ENCODE peak calls at places on chromosomes 2 and 18, in eight cellular contexts. Q is activated CD8-positive, alpha-beta memory T cell treated with anti-CD3 and anti-CD28 coated beads for 48 hours; I is anterior cingulate cortex; Z is RWPE1; G is Ammon's horn; T is hippocampal formation; X is psoas muscle; V is T-cell. H is an unnamed sample.

GRCh38 chr2:226001716-226002115 is 602.2 kb downstream of the NYAP2 start:
- DNase-seq in Q (no peak), I (no peak), Z (no peak), G (no peak), T (no peak), X (no peak), V (no peak), H (no peak)

GRCh38 chr2:169001116-169001815 is 29.9 kb downstream of the ABCB11 start:
- DNase-seq in Q (no peak), I (no peak), Z (no peak), G (no peak), T (no peak), X (no peak), V (no peak), H (no peak)

GRCh38 chr2:240902615-240903041 is 3.5 kb upstream of the CROCC2 start:
- DNase-seq in Q (no peak), I (no peak), Z (no peak), G (no peak), T (no peak), X (no peak), V (no peak), H (no peak)

GRCh38 chr2:191675807-191676667 is 1.9 kb upstream of the NABP1 start:
- DNase-seq in Q (no peak), I (no peak), Z (no peak), G (peak), T (no peak), X (peak), V (peak), H (no peak)

GRCh38 chr2:231642631-231643493 is 50.2 kb downstream of the TEX44 start:
- DNase-seq in Q (peak), I (peak), Z (peak), G (peak), T (no peak), X (peak), V (no peak), H (peak)

GRCh38 chr2:28869494-28870145 is 489 bp downstream of the TRMT61B start:
- DNase-seq in Q (no peak), I (no peak), Z (peak), G (peak), T (no peak), X (peak), V (no peak), H (no peak)

GRCh38 chr18:5197032-5197434 is at the start of gene AKAIN1:
- DNase-seq in Q (no peak), I (no peak), Z (peak), G (peak), T (peak), X (peak), V (no peak), H (no peak)

GRCh38 chr2:73243884-73244570 is 9.9 kb downstream of the CCT7 start:
- DNase-seq in Q (no peak), I (no peak), Z (peak), G (no peak), T (no peak), X (no peak), V (no peak), H (no peak)

GRCh38 chr2:109062558-109063325 is 66.3 kb upstream of the SH3RF3 start:
- DNase-seq in Q (no peak), I (no peak), Z (no peak), G (no peak), T (no peak), X (no peak), V (no peak), H (no peak)

GRCh38 chr18:34224423-34225217 is at the start of gene NOL4:
- DNase-seq in Q (no peak), I (peak), Z (no peak), G (peak), T (peak), X (no peak), V (no peak), H (no peak)

GRCh38 chr2:179915395-179915992 is 54.1 kb upstream of the ZNF385B start:
- DNase-seq in Q (no peak), I (no peak), Z (no peak), G (no peak), T (no peak), X (no peak), V (no peak), H (no peak)

GRCh38 chr2:63424329-63425078 is 163.8 kb downstream of the WDPCP start:
- DNase-seq in Q (no peak), I (no peak), Z (peak), G (no peak), T (no peak), X (no peak), V (no peak), H (no peak)

GRCh38 chr2:197909377-197909776 is 105.0 kb downstream of the PLCL1 start:
- DNase-seq in Q (no peak), I (no peak), Z (no peak), G (no peak), T (no peak), X (no peak), V (no peak), H (no peak)

GRCh38 chr2:241858206-241859016 is at the start of gene PDCD1:
- DNase-seq in Q (no peak), I (peak), Z (no peak), G (no peak), T (no peak), X (peak), V (peak), H (no peak)

GRCh38 chr2:64939332-64939917 is 49.8 kb upstream of the SLC1A4 start:
- DNase-seq in Q (no peak), I (no peak), Z (no peak), G (no peak), T (no peak), X (no peak), V (no peak), H (no peak)